ENCODE peak calls at places on chromosome 22, in five cellular contexts. One of them, this sample, is unnamed.

GRCh38 chr22:20407829-20408228 is 13.9 kb downstream of the ZNF74 start:
- DNase-seq in lower lobe of right lung: no peak
- DNase-seq in CD4-positive, alpha-beta memory T cell: no peak
- DNase-seq in fibroblast of pulmonary artery: no peak
- DNase-seq in spleen: no peak
- DNase-seq in this sample: no peak

GRCh38 chr22:29555065-29555644 is 1.6 kb upstream of the THOC5 start:
- DNase-seq in lower lobe of right lung: no peak
- DNase-seq in CD4-positive, alpha-beta memory T cell: no peak
- DNase-seq in spleen: no peak
- DNase-seq in fibroblast of pulmonary artery: peak; percentile 14
- DNase-seq in this sample: peak; percentile 35

GRCh38 chr22:27193215-27193614 is 535.8 kb downstream of the MIAT start:
- DNase-seq in lower lobe of right lung: no peak
- DNase-seq in fibroblast of pulmonary artery: no peak
- DNase-seq in spleen: no peak
- DNase-seq in CD4-positive, alpha-beta memory T cell: no peak
- DNase-seq in this sample: no peak

GRCh38 chr22:17266261-17266971 is 47.2 kb upstream of the ADA2 start:
- DNase-seq in fibroblast of pulmonary artery: no peak
- DNase-seq in CD4-positive, alpha-beta memory T cell: peak; percentile 27
- DNase-seq in spleen: no peak
- DNase-seq in lower lobe of right lung: no peak
- DNase-seq in this sample: no peak

GRCh38 chr22:37485714-37486223 is 415 bp downstream of the MFNG start:
- DNase-seq in lower lobe of right lung: no peak
- DNase-seq in spleen: peak; percentile 84
- DNase-seq in fibroblast of pulmonary artery: no peak
- DNase-seq in CD4-positive, alpha-beta memory T cell: no peak
- DNase-seq in this sample: no peak

GRCh38 chr22:44933829-44934735 is 75.7 kb downstream of the PHF21B start:
- DNase-seq in fibroblast of pulmonary artery: no peak
- DNase-seq in CD4-positive, alpha-beta memory T cell: no peak
- DNase-seq in lower lobe of right lung: no peak
- DNase-seq in spleen: no peak
- DNase-seq in this sample: no peak

GRCh38 chr22:49670610-49671330 is 156.9 kb downstream of the BRD1 start:
- DNase-seq in fibroblast of pulmonary artery: no peak
- DNase-seq in spleen: peak; percentile 73
- DNase-seq in CD4-positive, alpha-beta memory T cell: no peak
- DNase-seq in lower lobe of right lung: peak; percentile 55
- DNase-seq in this sample: no peak

GRCh38 chr22:44348963-44349950 is 36.5 kb upstream of the SHISAL1 start:
- DNase-seq in CD4-positive, alpha-beta memory T cell: no peak
- DNase-seq in spleen: no peak
- DNase-seq in fibroblast of pulmonary artery: peak; percentile 28
- DNase-seq in lower lobe of right lung: no peak
- DNase-seq in this sample: no peak

GRCh38 chr22:27790396-27791216 is 10.9 kb downstream of the MN1 start:
- DNase-seq in lower lobe of right lung: no peak
- DNase-seq in spleen: no peak
- DNase-seq in CD4-positive, alpha-beta memory T cell: no peak
- DNase-seq in fibroblast of pulmonary artery: peak; percentile 31
- DNase-seq in this sample: no peak

GRCh38 chr22:33400061-33400840 is 342.1 kb upstream of the SYN3 start:
- DNase-seq in spleen: no peak
- DNase-seq in CD4-positive, alpha-beta memory T cell: no peak
- DNase-seq in lower lobe of right lung: no peak
- DNase-seq in fibroblast of pulmonary artery: no peak
- DNase-seq in this sample: no peak

GRCh38 chr22:37121887-37122591 is 12.5 kb upstream of the TMPRSS6 start:
- DNase-seq in lower lobe of right lung: no peak
- DNase-seq in CD4-positive, alpha-beta memory T cell: peak; percentile 95
- DNase-seq in spleen: peak; percentile 89
- DNase-seq in fibroblast of pulmonary artery: peak; percentile 38
- DNase-seq in this sample: peak; percentile 84

GRCh38 chr22:35397095-35397904 is 2.6 kb upstream of the MCM5 start:
- DNase-seq in fibroblast of pulmonary artery: peak; percentile 45
- DNase-seq in CD4-positive, alpha-beta memory T cell: no peak
- DNase-seq in spleen: no peak
- DNase-seq in lower lobe of right lung: no peak
- DNase-seq in this sample: peak; percentile 65

GRCh38 chr22:50298266-50298637 is 9.2 kb downstream of the PLXNB2 start:
- DNase-seq in lower lobe of right lung: no peak
- DNase-seq in fibroblast of pulmonary artery: no peak
- DNase-seq in spleen: no peak
- DNase-seq in CD4-positive, alpha-beta memory T cell: no peak
- DNase-seq in this sample: no peak

GRCh38 chr22:39264344-39265116 is 19.7 kb upstream of the PDGFB start:
- DNase-seq in CD4-positive, alpha-beta memory T cell: no peak
- DNase-seq in lower lobe of right lung: peak; percentile 77
- DNase-seq in fibroblast of pulmonary artery: no peak
- DNase-seq in spleen: no peak
- DNase-seq in this sample: no peak

GRCh38 chr22:40345271-40345670 is 1.0 kb upstream of the ADSL start:
- DNase-seq in CD4-positive, alpha-beta memory T cell: no peak
- DNase-seq in fibroblast of pulmonary artery: peak; percentile 14
- DNase-seq in lower lobe of right lung: no peak
- DNase-seq in spleen: no peak
- DNase-seq in this sample: peak; percentile 54

GRCh38 chr22:35630891-35631290 is 13.8 kb upstream of the MB start:
- DNase-seq in spleen: peak; percentile 44
- DNase-seq in fibroblast of pulmonary artery: no peak
- DNase-seq in CD4-positive, alpha-beta memory T cell: no peak
- DNase-seq in lower lobe of right lung: no peak
- DNase-seq in this sample: no peak

GRCh38 chr22:25494774-25495173 is 69.7 kb upstream of the GRK3 start:
- DNase-seq in spleen: no peak
- DNase-seq in fibroblast of pulmonary artery: no peak
- DNase-seq in lower lobe of right lung: no peak
- DNase-seq in CD4-positive, alpha-beta memory T cell: no peak
- DNase-seq in this sample: peak; percentile 7

GRCh38 chr22:31206896-31207687 is 5.0 kb upstream of the LIMK2 start:
- DNase-seq in spleen: no peak
- DNase-seq in fibroblast of pulmonary artery: peak; percentile 22
- DNase-seq in CD4-positive, alpha-beta memory T cell: no peak
- DNase-seq in lower lobe of right lung: peak; percentile 90
- DNase-seq in this sample: no peak